ENCODE peak calls at places on chromosomes 5 and 9, in four cellular contexts. O is HepG2, D is K562, X is GM12878. Q is an unnamed sample.

GRCh38 chr9:89465726-89466308 is 32.1 kb downstream of the SEMA4D start:
- DNase-seq in O (no peak), D (no peak), X (no peak), Q (no peak)

GRCh38 chr9:33426843-33427293 is 20.5 kb downstream of the AQP3 start:
- DNase-seq in D (peak; percentile 54), X (no peak), O (no peak), Q (no peak)

GRCh38 chr5:151164687-151165392 is 7.3 kb upstream of the ANXA6 start:
- DNase-seq in D (peak; percentile 87), X (peak; percentile 83), O (peak; percentile 69), Q (peak; percentile 73)

GRCh38 chr9:137759117-137759516 is 118.5 kb upstream of the CACNA1B start:
- DNase-seq in X (peak; percentile 69), D (no peak), O (no peak), Q (no peak)

GRCh38 chr9:92890761-92891160 is 12.9 kb upstream of the ZNF484 start:
- DNase-seq in D (no peak), X (no peak), O (no peak), Q (no peak)

GRCh38 chr5:155522540-155522939 is 509.0 kb downstream of the KIF4B start:
- DNase-seq in X (no peak), D (no peak), O (no peak), Q (no peak)

GRCh38 chr5:147576646-147577535 is 67.0 kb upstream of the DPYSL3 start:
- DNase-seq in X (no peak), D (peak; percentile 20), O (no peak), Q (peak; percentile 54)

GRCh38 chr5:142281012-142281374 is 43.8 kb downstream of the SPRY4 start:
- DNase-seq in D (no peak), X (no peak), O (no peak), Q (no peak)

GRCh38 chr9:70036641-70037040 is 7.0 kb upstream of the MAMDC2 start:
- DNase-seq in X (no peak), D (no peak), O (no peak), Q (no peak)

GRCh38 chr5:142472306-142472951 is 147.6 kb upstream of the SPRY4 start:
- DNase-seq in X (no peak), D (peak; percentile 79), O (peak; percentile 66), Q (no peak)

GRCh38 chr9:124312290-124313265 is 54.8 kb downstream of the NEK6 start:
- DNase-seq in O (no peak), D (peak; percentile 45), X (no peak), Q (no peak)

GRCh38 chr5:1554410-1554967 is 30.7 kb upstream of the LPCAT1 start:
- DNase-seq in D (no peak), X (no peak), O (no peak), Q (no peak)

GRCh38 chr9:110835404-110835803 is 166.8 kb downstream of the MUSK start:
- DNase-seq in X (no peak), O (peak; percentile 3), D (no peak), Q (no peak)

GRCh38 chr9:90915693-90916092 is 114.1 kb downstream of the SYK start:
- DNase-seq in O (no peak), D (peak; percentile 31), X (no peak), Q (peak; percentile 50)

GRCh38 chr9:37364751-37365360 is 57.6 kb upstream of the GRHPR start:
- DNase-seq in O (no peak), X (no peak), D (no peak), Q (no peak)

GRCh38 chr9:92647671-92648446 is 22.1 kb downstream of the IPPK start:
- DNase-seq in O (no peak), D (no peak), X (no peak), Q (no peak)

GRCh38 chr5:163809480-163809879 is 304.1 kb downstream of the MAT2B start:
- DNase-seq in O (no peak), X (no peak), D (no peak), Q (no peak)

GRCh38 chr5:75510836-75511434 is 494 bp downstream of the CERT1 start:
- DNase-seq in D (no peak), X (no peak), O (peak; percentile 3), Q (peak; percentile 30)

GRCh38 chr5:139578348-139578724 is 17.2 kb downstream of the UBE2D2 start:
- DNase-seq in D (no peak), O (no peak), X (no peak), Q (no peak)

GRCh38 chr5:80481019-80481893 is 6.6 kb upstream of the FAM151B start:
- DNase-seq in X (peak; percentile 27), D (peak; percentile 63), O (peak; percentile 67), Q (peak; percentile 63)

GRCh38 chr5:120326651-120327050 is 137.4 kb upstream of the PRR16 start:
- DNase-seq in O (no peak), D (no peak), X (no peak), Q (no peak)

GRCh38 chr9:110293246-110293645 is 36.9 kb upstream of the TXN start:
- DNase-seq in D (no peak), X (no peak), O (no peak), Q (no peak)

GRCh38 chr5:107247427-107247826 is 423.3 kb downstream of the EFNA5 start:
- DNase-seq in O (no peak), D (no peak), X (no peak), Q (no peak)
- TF ChIP-seq FOXK2 in O (no peak), D (no peak), X (no peak), Q (no peak)

DNA sequence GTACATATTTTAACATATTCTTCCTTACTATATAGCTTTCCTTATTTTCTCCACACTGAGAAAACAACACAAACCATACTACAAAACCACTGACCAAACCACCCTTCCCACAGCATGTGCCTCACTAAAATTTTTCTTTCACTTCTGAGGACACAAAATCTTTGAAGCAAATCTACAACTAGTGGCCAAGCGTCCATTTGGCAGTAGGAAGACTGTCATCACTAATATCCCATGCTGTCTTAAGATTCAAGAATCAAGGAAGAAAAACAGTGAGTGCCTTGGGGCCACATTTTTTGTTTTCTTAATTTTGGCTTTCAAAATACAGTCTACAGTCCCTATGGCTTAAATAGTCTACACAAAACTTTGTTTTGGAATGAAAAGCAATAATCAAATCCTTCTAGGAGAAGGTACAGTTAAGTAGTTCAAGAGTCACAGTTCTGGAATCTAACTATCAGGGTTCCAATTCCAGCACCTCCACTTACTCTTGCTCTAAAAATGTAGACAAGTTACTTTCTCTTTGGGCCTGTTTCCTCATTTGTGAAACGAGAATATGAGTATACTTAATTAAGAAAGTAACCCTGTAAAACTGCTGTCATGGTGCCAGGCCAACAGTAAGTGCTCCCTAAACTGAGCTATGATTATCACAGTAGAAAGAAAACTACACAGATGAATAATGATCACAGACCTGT is 227.9 kb downstream of the BNC2 start:
- DNase-seq in X (no peak), O (no peak), D (no peak), Q (no peak)
- TF ChIP-seq FOXK2 in X (no peak), O (no peak), D (no peak), Q (no peak)

DNA sequence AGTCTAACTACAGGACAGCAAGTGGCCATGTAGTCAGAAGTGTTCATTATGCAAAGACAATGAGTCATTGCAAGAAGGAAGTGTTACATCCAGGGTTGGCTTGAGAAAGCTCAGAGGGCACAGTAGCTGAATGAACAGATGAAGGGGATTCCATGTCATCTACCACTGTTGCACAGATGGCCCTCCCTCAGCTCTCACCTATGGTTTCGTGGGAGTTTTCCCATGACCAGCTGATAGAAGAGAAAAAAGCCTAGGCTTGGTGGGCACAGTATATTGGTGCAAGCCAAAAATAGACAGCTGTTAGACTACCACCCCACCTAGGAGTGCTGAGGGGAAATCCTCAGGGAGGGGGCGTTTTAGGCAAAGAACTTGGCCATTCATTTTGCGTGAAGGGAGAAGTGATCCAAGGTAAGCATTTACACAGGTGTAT is 217.0 kb downstream of the DMRT2 start:
- DNase-seq in X (peak; percentile 55), D (no peak), O (no peak), Q (no peak)
- TF ChIP-seq FOXK2 in X (no peak), D (no peak), O (no peak), Q (no peak)

GRCh38 chr9:21728781-21729180 is 73.7 kb upstream of the MTAP start:
- DNase-seq in X (no peak), O (no peak), D (no peak), Q (no peak)
- TF ChIP-seq FOXK2 in X (no peak), O (no peak), D (no peak), Q (no peak)

GRCh38 chr5:39465843-39466242 is 41.1 kb upstream of the DAB2 start:
- DNase-seq in D (no peak), X (no peak), O (no peak), Q (no peak)
- TF ChIP-seq FOXK2 in D (no peak), X (no peak), O (no peak), Q (no peak)

DNA sequence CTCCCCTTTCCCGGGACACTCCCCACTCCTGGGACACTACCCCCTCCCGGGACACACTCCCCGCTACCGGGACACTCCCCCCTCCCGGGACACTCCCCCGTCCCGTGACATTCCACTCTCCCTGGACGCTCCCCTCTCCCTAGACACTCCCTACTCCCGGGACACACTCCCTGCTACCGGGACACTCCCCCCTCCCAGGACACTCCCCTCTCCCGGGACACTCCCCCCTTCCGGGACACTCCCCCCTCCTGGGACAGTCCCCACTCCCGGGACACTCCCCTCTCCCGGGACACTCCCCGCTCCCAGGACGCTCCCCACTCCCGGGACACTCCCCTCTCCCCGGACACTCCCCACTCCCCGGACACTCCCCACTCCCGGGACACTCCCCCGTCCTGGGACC is 96.0 kb downstream of the RXRA start:
- DNase-seq in O (no peak), D (no peak), X (no peak), Q (no peak)
- TF ChIP-seq FOXK2 in O (no peak), D (no peak), X (no peak), Q (no peak)

Q was measured in HEK293T.